ENCODE peak calls at places on chromosomes 13 and 19, in nine cellular contexts. C is ovary; S is breast epithelium; I is mammary epithelial cell; P is CD8-positive, alpha-beta T cell; A is heart right ventricle; R is GM23338; W is left ventricle myocardium inferior; E is BE2C. X is an unnamed sample. For H3K4me1, the result is how much of the 10 kb centered on the place peaks cover.

GRCh38 chr19:33248954-33249613 is 23.4 kb upstream of the SLC7A10 start:
- DNase-seq in C (no peak), S (no peak), I (no peak), P (no peak), A (no peak), R (no peak), W (no peak), E (no peak), X (peak)

GRCh38 chr13:59532405-59532804 is 631.3 kb downstream of the DIAPH3 start:
- DNase-seq in C (no peak), S (no peak), I (peak), P (no peak), A (no peak), R (no peak), W (no peak), E (no peak), X (no peak)

GRCh38 chr13:44271915-44272341 is 101.7 kb upstream of the SERP2 start:
- DNase-seq in C (no peak), S (no peak), I (no peak), P (no peak), A (peak), R (no peak), W (no peak), E (peak), X (no peak)

GRCh38 chr19:54708781-54709180 is 15.5 kb upstream of the KIR3DL3 start:
- DNase-seq in C (no peak), S (peak), I (no peak), P (no peak), A (no peak), R (no peak), W (no peak), E (no peak), X (no peak)

GRCh38 chr19:44754743-44755066 is 6.2 kb downstream of the BCL3 start:
- DNase-seq in C (no peak), S (no peak), I (no peak), P (no peak), A (no peak), R (peak), W (no peak), E (no peak), X (no peak)

GRCh38 chr13:112007191-112007590 is 59.8 kb upstream of the SOX1 start:
- DNase-seq in C (no peak), S (no peak), I (no peak), P (no peak), A (no peak), R (no peak), W (no peak), E (no peak), X (no peak)

GRCh38 chr13:98557934-98558630 is 18.8 kb downstream of the STK24 start:
- DNase-seq in C (no peak), S (no peak), I (no peak), P (no peak), A (no peak), R (no peak), W (no peak), E (no peak), X (no peak)

GRCh38 chr13:112567161-112567862 is 20.6 kb downstream of the TUBGCP3 start:
- DNase-seq in C (no peak), S (no peak), I (no peak), P (no peak), A (no peak), R (no peak), W (no peak), E (no peak), X (no peak)

GRCh38 chr13:46121033-46121432 is 16.2 kb upstream of the CPB2 start:
- DNase-seq in C (no peak), S (no peak), I (peak), P (no peak), A (no peak), R (no peak), W (no peak), E (no peak), X (no peak)

GRCh38 chr13:109719962-109720646 is 66.3 kb downstream of the IRS2 start:
- DNase-seq in C (no peak), S (no peak), I (no peak), P (no peak), A (no peak), R (no peak), W (no peak), E (no peak), X (no peak)

GRCh38 chr13:26558074-26558805 is 757 bp downstream of the WASF3 start:
- DNase-seq in C (peak), S (no peak), I (peak), P (no peak), A (no peak), R (peak), W (peak), E (no peak), X (peak)

GRCh38 chr19:40348961-40349507 is 539 bp downstream of the PLD3 start:
- DNase-seq in C (no peak), S (no peak), I (peak), P (no peak), A (peak), R (peak), W (no peak), E (no peak), X (no peak)

GRCh38 chr13:67064920-67065319 is 165.2 kb downstream of the PCDH9 start:
- DNase-seq in C (no peak), S (no peak), I (no peak), P (no peak), A (no peak), R (no peak), W (no peak), E (no peak), X (no peak)

GRCh38 chr19:29511768-29512167 is 14.0 kb upstream of the VSTM2B start:
- DNase-seq in C (no peak), S (no peak), I (no peak), P (no peak), A (no peak), R (no peak), W (no peak), E (no peak), X (no peak)

GRCh38 chr19:48619692-48620565 is 623 bp downstream of the SPHK2 start:
- DNase-seq in C (peak), S (no peak), I (no peak), P (no peak), A (no peak), R (no peak), W (no peak), E (no peak), X (no peak)

GRCh38 chr19:55255618-55256423 is 3.0 kb downstream of the PPP6R1 start:
- DNase-seq in C (no peak), S (no peak), I (peak), P (peak), A (no peak), R (no peak), W (no peak), E (no peak), X (no peak)

GRCh38 chr19:40798223-40798996 is 581 bp upstream of the EGLN2 start:
- DNase-seq in C (peak), S (peak), I (peak), P (peak), A (peak), R (peak), W (peak), E (peak), X (peak)

GRCh38 chr13:76038920-76039716 is 403.0 kb downstream of the LMO7 start:
- DNase-seq in C (no peak), S (no peak), I (no peak), P (no peak), A (no peak), R (peak), W (no peak), E (no peak), X (no peak)

GRCh38 chr13:29884671-29885424 is 34.4 kb upstream of the UBL3 start:
- DNase-seq in C (no peak), S (no peak), I (peak), P (no peak), A (no peak), R (peak), W (no peak), E (no peak), X (no peak)

GRCh38 chr13:113080901-113081521 is 24.6 kb upstream of the F7 start:
- DNase-seq in C (no peak), S (no peak), I (no peak), P (peak), A (no peak), R (no peak), W (no peak), E (peak), X (no peak)

GRCh38 chr19:44576843-44577565 is 36.4 kb upstream of the IGSF23 start:
- DNase-seq in C (no peak), S (no peak), I (peak), P (no peak), A (no peak), R (peak), W (no peak), E (peak), X (peak)

GRCh38 chr19:3986260-3987041 is 1.2 kb upstream of the EEF2 start:
- DNase-seq in C (no peak), S (no peak), I (peak), P (peak), A (peak), R (peak), W (no peak), E (peak), X (no peak)

GRCh38 chr13:93771782-93772181 is 545.2 kb downstream of the GPC6 start:
- DNase-seq in C (no peak), S (no peak), I (no peak), P (no peak), A (no peak), R (no peak), W (no peak), E (no peak), X (no peak)

GRCh38 chr13:35988648-35989081 is 142.5 kb downstream of the DCLK1 start:
- DNase-seq in C (no peak), S (no peak), I (peak), P (no peak), A (no peak), R (peak), W (no peak), E (no peak), X (no peak)

GRCh38 chr19:45100797-45101196 is 7.8 kb downstream of the PPP1R37 start:
- DNase-seq in C (no peak), S (no peak), I (no peak), P (no peak), A (no peak), R (no peak), W (no peak), E (no peak), X (no peak)

GRCh38 chr13:49986471-49986870 is 10.4 kb upstream of the TRIM13 start:
- DNase-seq in C (no peak), S (no peak), I (no peak), P (no peak), A (no peak), R (no peak), W (no peak), E (no peak), X (no peak)

GRCh38 chr13:111659842-111660241 is 339.4 kb downstream of the TEX29 start:
- DNase-seq in C (no peak), S (no peak), I (no peak), P (no peak), A (no peak), R (no peak), W (peak), E (no peak), X (no peak)

GRCh38 chr13:40123962-40124647 is 468.6 kb downstream of the COG6 start:
- DNase-seq in C (no peak), S (no peak), I (no peak), P (no peak), A (no peak), R (no peak), W (no peak), E (no peak), X (no peak)

GRCh38 chr13:42875448-42876269 is 94.3 kb downstream of the FAM216B start:
- DNase-seq in C (peak), S (no peak), I (no peak), P (no peak), A (no peak), R (peak), W (no peak), E (peak), X (no peak)

GRCh38 chr19:2527171-2527570 is 51.2 kb downstream of the GADD45B start:
- DNase-seq in C (no peak), S (no peak), I (no peak), P (no peak), A (no peak), R (no peak), W (no peak), E (no peak), X (no peak)
- H3K4me1 ChIP-seq in C (under half), S (under half), I (under half), P (under half), A (under half), R (under half), W (under half), E (under half), X (under half)

GRCh38 chr13:97136418-97136817 is 85.7 kb upstream of the MBNL2 start:
- DNase-seq in C (no peak), S (no peak), I (no peak), P (no peak), A (no peak), R (no peak), W (no peak), E (no peak), X (no peak)
- TF ChIP-seq CTCF in C (no peak), S (no peak), I (no peak), P (no peak), A (no peak), R (no peak), W (no peak), E (no peak), X (no peak)

DNA sequence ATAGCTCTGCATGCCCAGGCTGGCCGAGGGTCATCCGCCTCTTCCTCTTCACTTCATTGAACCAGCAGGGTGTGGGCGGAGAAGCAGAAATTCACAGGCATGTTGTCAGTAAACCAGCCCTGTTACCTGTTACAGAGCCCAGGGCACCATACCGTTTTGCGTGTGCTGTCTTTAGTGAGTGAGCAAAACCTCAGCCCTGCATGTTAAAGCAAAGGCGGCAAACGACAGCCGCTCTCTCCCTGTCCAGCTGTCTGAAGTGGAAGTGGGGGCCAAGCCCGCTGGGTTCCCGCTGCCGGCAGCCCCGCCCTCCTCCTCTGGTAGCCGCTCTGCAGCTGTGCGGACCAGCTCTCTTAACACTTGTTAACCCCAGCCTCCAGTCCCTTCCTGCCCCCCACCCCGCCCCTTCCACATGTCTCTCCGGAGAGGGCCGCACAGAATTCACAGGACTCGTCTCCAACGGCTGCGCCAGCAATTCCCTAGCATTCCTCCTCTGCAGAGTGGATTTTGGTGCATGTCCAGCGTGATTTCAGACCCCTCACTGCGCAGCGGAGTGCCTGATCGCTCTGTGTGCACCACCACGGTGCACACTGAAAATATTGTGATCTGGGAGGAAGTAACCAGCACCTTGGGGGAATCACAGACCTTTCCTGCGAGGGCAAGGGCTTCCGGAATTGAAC is 12.7 kb downstream of the KLHL26 start:
- DNase-seq in C (peak), S (no peak), I (peak), P (no peak), A (peak), R (no peak), W (peak), E (peak), X (peak)
- H3K4me1 ChIP-seq in C (under half), S (under half), I (under half), P (under half), A (half or more), R (under half), W (half or more), E (under half), X (under half)

GRCh38 chr19:56398809-56399208 is 5.3 kb upstream of the ZNF583 start:
- DNase-seq in C (no peak), S (no peak), I (no peak), P (no peak), A (no peak), R (no peak), W (no peak), E (no peak), X (no peak)

GRCh38 chr19:56393119-56394012 is at the start of gene ZNF582:
- DNase-seq in C (peak), S (peak), I (peak), P (peak), A (peak), R (peak), W (peak), E (peak), X (peak)
- TF ChIP-seq CTCF in C (peak), S (peak), I (peak), P (peak), A (peak), R (peak), W (peak), E (peak), X (peak)

GRCh38 chr19:12711187-12711586 is 12.5 kb downstream of the TNPO2 start:
- DNase-seq in C (no peak), S (no peak), I (no peak), P (no peak), A (no peak), R (no peak), W (no peak), E (no peak), X (no peak)

GRCh38 chr19:12720851-12721655 is 2.7 kb downstream of the TNPO2 start:
- DNase-seq in C (peak), S (no peak), I (peak), P (no peak), A (no peak), R (peak), W (no peak), E (no peak), X (no peak)

GRCh38 chr19:12715102-12715501 is 8.6 kb downstream of the TNPO2 start:
- DNase-seq in C (no peak), S (no peak), I (no peak), P (no peak), A (no peak), R (no peak), W (no peak), E (no peak), X (no peak)

GRCh38 chr19:12720296-12720695 is 3.4 kb downstream of the TNPO2 start:
- DNase-seq in C (no peak), S (no peak), I (no peak), P (no peak), A (no peak), R (no peak), W (no peak), E (no peak), X (no peak)

GRCh38 chr19:12715929-12716328 is 7.8 kb downstream of the TNPO2 start:
- DNase-seq in C (no peak), S (no peak), I (no peak), P (no peak), A (no peak), R (no peak), W (no peak), E (no peak), X (no peak)
- H3K4me1 ChIP-seq in C (under half), S (under half), I (under half), P (under half), A (under half), R (under half), W (under half), E (under half), X (under half)

GRCh38 chr13:72652681-72653080 is 74.7 kb downstream of the MZT1 start:
- DNase-seq in C (no peak), S (no peak), I (peak), P (no peak), A (no peak), R (no peak), W (no peak), E (no peak), X (no peak)

GRCh38 chr13:72643339-72643989 is 84.0 kb downstream of the MZT1 start:
- DNase-seq in C (no peak), S (no peak), I (peak), P (peak), A (peak), R (peak), W (peak), E (peak), X (peak)

GRCh38 chr13:72651196-72651595 is 76.2 kb downstream of the MZT1 start:
- DNase-seq in C (no peak), S (no peak), I (no peak), P (no peak), A (no peak), R (peak), W (no peak), E (peak), X (no peak)

GRCh38 chr13:72645521-72645920 is 81.9 kb downstream of the MZT1 start:
- DNase-seq in C (no peak), S (no peak), I (no peak), P (no peak), A (no peak), R (no peak), W (no peak), E (no peak), X (no peak)

DNA sequence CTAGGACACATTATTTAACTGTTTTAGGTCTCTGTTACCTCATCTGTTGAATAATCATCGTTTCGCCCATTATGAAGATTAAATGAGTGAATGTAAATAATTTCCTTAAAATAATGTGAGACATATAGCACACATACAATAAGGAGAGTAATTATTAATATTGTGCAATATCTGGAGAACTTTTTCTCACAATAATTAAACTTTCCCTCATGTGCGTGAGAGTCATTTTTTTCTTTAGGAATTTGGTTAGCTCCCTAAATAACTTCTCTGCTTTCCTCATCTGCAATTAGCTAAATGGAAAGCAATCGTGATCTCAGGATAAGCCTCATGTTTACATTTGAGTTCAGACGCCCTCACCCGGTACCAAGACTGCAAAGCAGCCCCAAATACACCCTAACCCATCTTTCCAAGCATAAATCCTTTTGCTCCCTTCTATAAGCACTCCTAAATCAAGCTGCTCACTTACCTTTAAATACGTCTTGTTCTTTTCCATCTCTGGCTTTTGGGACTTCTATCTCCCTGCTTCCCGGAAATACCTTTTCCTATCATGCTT is 78.8 kb downstream of the MZT1 start:
- DNase-seq in C (no peak), S (no peak), I (no peak), P (no peak), A (no peak), R (peak), W (no peak), E (no peak), X (no peak)
- TF ChIP-seq CTCF in C (no peak), S (no peak), I (peak), P (no peak), A (no peak), R (peak), W (no peak), E (peak), X (no peak)

X was measured in lower lobe of right lung.